ENCODE peak calls at places on chromosome 3, in seven cellular contexts. S, D, L, M, Z, F and R are unnamed samples.

GRCh38 chr3:29484633-29485032 is 203.8 kb downstream of the RBMS3 start:
- DNase-seq in S (no peak), D (no peak), L (no peak), M (no peak), Z (no peak), F (no peak), R (no peak)

GRCh38 chr3:88572450-88572849 is 422.7 kb downstream of the C3orf38 start:
- DNase-seq in S (no peak), D (no peak), L (no peak), M (no peak), Z (no peak), F (no peak), R (no peak)

GRCh38 chr3:149215474-149215873 is 6.2 kb downstream of the CP start:
- DNase-seq in S (no peak), D (no peak), L (no peak), M (no peak), Z (no peak), F (no peak), R (no peak)

GRCh38 chr3:131282967-131283366 is 98.6 kb upstream of the NUDT16 start:
- DNase-seq in S (no peak), D (no peak), L (no peak), M (no peak), Z (no peak), F (no peak), R (no peak)

GRCh38 chr3:143203848-143204247 is 84.3 kb downstream of the CHST2 start:
- DNase-seq in S (no peak), D (no peak), L (no peak), M (no peak), Z (no peak), F (no peak), R (no peak)

GRCh38 chr3:47019201-47019600 is 39.7 kb downstream of the NBEAL2 start:
- DNase-seq in S (no peak), D (no peak), L (no peak), M (no peak), Z (no peak), F (no peak), R (peak; percentile 31)

GRCh38 chr3:126507886-126508285 is 9.7 kb downstream of the UROC1 start:
- DNase-seq in S (no peak), D (no peak), L (no peak), M (no peak), Z (no peak), F (no peak), R (no peak)

GRCh38 chr3:55882006-55882405 is 394.9 kb upstream of the WNT5A start:
- DNase-seq in S (no peak), D (no peak), L (no peak), M (no peak), Z (no peak), F (no peak), R (no peak)

GRCh38 chr3:72114773-72115172 is 329.8 kb upstream of the PROK2 start:
- DNase-seq in S (no peak), D (no peak), L (no peak), M (no peak), Z (no peak), F (no peak), R (no peak)

GRCh38 chr3:110815008-110815583 is 256.5 kb upstream of the NECTIN3 start:
- DNase-seq in S (no peak), D (no peak), L (no peak), M (no peak), Z (peak; percentile 5), F (no peak), R (peak; percentile 55)

GRCh38 chr3:33900809-33901505 is 102.5 kb downstream of the PDCD6IP start:
- DNase-seq in S (no peak), D (no peak), L (no peak), M (no peak), Z (no peak), F (no peak), R (no peak)

GRCh38 chr3:143307613-143308183 is 188.1 kb downstream of the CHST2 start:
- DNase-seq in S (no peak), D (no peak), L (no peak), M (peak; percentile 9), Z (no peak), F (no peak), R (no peak)

GRCh38 chr3:180610981-180611380 is 9.0 kb downstream of the TTC14 start:
- DNase-seq in S (no peak), D (no peak), L (no peak), M (no peak), Z (no peak), F (no peak), R (no peak)

GRCh38 chr3:54578417-54578816 is 349.4 kb downstream of the LRTM1 start:
- DNase-seq in S (no peak), D (no peak), L (no peak), M (no peak), Z (no peak), F (no peak), R (no peak)

GRCh38 chr3:4850211-4850927 is 128.9 kb upstream of the BHLHE40 start:
- DNase-seq in S (no peak), D (no peak), L (no peak), M (no peak), Z (no peak), F (no peak), R (no peak)

GRCh38 chr3:72977060-72977459 is 19.6 kb upstream of the PPP4R2 start:
- DNase-seq in S (no peak), D (no peak), L (no peak), M (no peak), Z (no peak), F (no peak), R (no peak)

GRCh38 chr3:81726132-81726531 is 35.3 kb downstream of the GBE1 start:
- DNase-seq in S (no peak), D (no peak), L (no peak), M (no peak), Z (no peak), F (no peak), R (peak; percentile 10)

GRCh38 chr3:190017575-190018288 is 103.0 kb downstream of the P3H2 start:
- DNase-seq in S (no peak), D (no peak), L (no peak), M (no peak), Z (peak; percentile 12), F (no peak), R (no peak)

GRCh38 chr3:45595364-45596154 is 1.0 kb downstream of the LIMD1 start:
- DNase-seq in S (no peak), D (no peak), L (no peak), M (no peak), Z (no peak), F (no peak), R (no peak)

GRCh38 chr3:160401301-160402095 is 2.0 kb downstream of the SMC4 start:
- DNase-seq in S (peak; percentile 10), D (no peak), L (no peak), M (no peak), Z (no peak), F (no peak), R (no peak)

GRCh38 chr3:135853981-135854380 is 111.5 kb upstream of the PPP2R3A start:
- DNase-seq in S (no peak), D (no peak), L (no peak), M (no peak), Z (no peak), F (no peak), R (no peak)

GRCh38 chr3:54785976-54786375 is 141.9 kb downstream of the LRTM1 start:
- DNase-seq in S (no peak), D (no peak), L (no peak), M (no peak), Z (no peak), F (no peak), R (no peak)

GRCh38 chr3:162112719-162113118 is 616.1 kb downstream of the OTOL1 start:
- DNase-seq in S (no peak), D (no peak), L (no peak), M (no peak), Z (no peak), F (no peak), R (no peak)

GRCh38 chr3:13115616-13115910 is 42.3 kb upstream of the IQSEC1 start:
- DNase-seq in S (no peak), D (no peak), L (no peak), M (no peak), Z (no peak), F (no peak), R (no peak)

GRCh38 chr3:47664519-47664918 is 85.9 kb upstream of the CSPG5 start:
- DNase-seq in S (no peak), D (no peak), L (no peak), M (peak; percentile 33), Z (peak; percentile 25), F (no peak), R (peak; percentile 15)

GRCh38 chr3:194986208-194987043 is 284.5 kb downstream of the XXYLT1 start:
- DNase-seq in S (no peak), D (no peak), L (no peak), M (no peak), Z (no peak), F (no peak), R (no peak)

GRCh38 chr3:141449424-141449823 is 37.4 kb upstream of the RASA2 start:
- DNase-seq in S (no peak), D (no peak), L (no peak), M (no peak), Z (no peak), F (no peak), R (no peak)

GRCh38 chr3:49724586-49724985 is 835 bp upstream of the GMPPB start:
- DNase-seq in S (no peak), D (no peak), L (no peak), M (no peak), Z (no peak), F (no peak), R (no peak)

GRCh38 chr3:177427540-177427939 is 230.3 kb upstream of the TBL1XR1 start:
- DNase-seq in S (no peak), D (no peak), L (no peak), M (no peak), Z (no peak), F (no peak), R (peak; percentile 34)

GRCh38 chr3:30655187-30655812 is 48.9 kb downstream of the TGFBR2 start:
- DNase-seq in S (no peak), D (no peak), L (no peak), M (no peak), Z (no peak), F (no peak), R (peak; percentile 80)

GRCh38 chr3:187946031-187946691 is 200.9 kb upstream of the BCL6 start:
- DNase-seq in S (no peak), D (no peak), L (no peak), M (no peak), Z (no peak), F (peak; percentile 4), R (no peak)

GRCh38 chr3:185753354-185753753 is 71.5 kb downstream of the IGF2BP2 start:
- DNase-seq in S (no peak), D (no peak), L (no peak), M (no peak), Z (no peak), F (no peak), R (no peak)

GRCh38 chr3:184380627-184381260 is 890 bp downstream of the CHRD start:
- DNase-seq in S (no peak), D (no peak), L (no peak), M (no peak), Z (no peak), F (no peak), R (no peak)

GRCh38 chr3:172666181-172666872 is 44.5 kb downstream of the NCEH1 start:
- DNase-seq in S (no peak), D (no peak), L (no peak), M (no peak), Z (no peak), F (no peak), R (peak; percentile 44)

GRCh38 chr3:100463002-100463401 is 29.4 kb upstream of the TMEM45A start:
- DNase-seq in S (no peak), D (no peak), L (no peak), M (peak; percentile 53), Z (peak; percentile 67), F (peak; percentile 42), R (peak; percentile 27)

GRCh38 chr3:80052271-80052670 is 284.5 kb upstream of the ROBO1 start:
- DNase-seq in S (no peak), D (no peak), L (no peak), M (no peak), Z (no peak), F (no peak), R (no peak)

GRCh38 chr3:197599089-197599765 is 43.5 kb upstream of the BDH1 start:
- DNase-seq in S (peak; percentile 22), D (peak; percentile 59), L (peak; percentile 46), M (peak; percentile 70), Z (peak; percentile 80), F (no peak), R (peak; percentile 75)

GRCh38 chr3:197298858-197299854 is 744 bp upstream of the DLG1 start:
- DNase-seq in S (no peak), D (peak; percentile 8), L (peak; percentile 15), M (peak; percentile 37), Z (peak; percentile 45), F (peak; percentile 50), R (no peak)